ENCODE peak calls at places on chromosomes 6 and 20, in five cellular contexts. B, O, I, E and L are unnamed samples.

GRCh38 chr6:90297866-90298381 is 1.3 kb upstream of the BACH2 start:
- DNase-seq in B (no peak), O (no peak), I (no peak), E (no peak), L (no peak)

GRCh38 chr6:167013067-167013466 is 13.9 kb downstream of the CEP43 start:
- DNase-seq in B (no peak), O (no peak), I (no peak), E (no peak), L (no peak)

GRCh38 chr6:3902786-3903648 is 53.8 kb downstream of the FAM50B start:
- DNase-seq in B (no peak), O (no peak), I (no peak), E (no peak), L (no peak)

GRCh38 chr6:109024784-109025183 is 69.9 kb downstream of the SESN1 start:
- DNase-seq in B (no peak), O (no peak), I (no peak), E (no peak), L (no peak)

GRCh38 chr6:111211411-111212030 is 124.2 kb downstream of the SLC16A10 start:
- DNase-seq in B (no peak), O (no peak), I (peak; percentile 38), E (no peak), L (no peak)

GRCh38 chr6:11779308-11780096 is 899 bp upstream of the ADTRP start:
- DNase-seq in B (no peak), O (no peak), I (no peak), E (no peak), L (no peak)

GRCh38 chr6:45901777-45902650 is 113.6 kb downstream of the CLIC5 start:
- DNase-seq in B (no peak), O (no peak), I (no peak), E (no peak), L (no peak)

GRCh38 chr6:79670789-79671188 is 39.7 kb downstream of the SH3BGRL2 start:
- DNase-seq in B (no peak), O (no peak), I (no peak), E (no peak), L (no peak)

GRCh38 chr6:24564081-24564480 is 69.3 kb downstream of the ALDH5A1 start:
- DNase-seq in B (no peak), O (no peak), I (no peak), E (no peak), L (no peak)

GRCh38 chr6:28693751-28694443 is 168.2 kb downstream of the GPX5 start:
- DNase-seq in B (no peak), O (no peak), I (no peak), E (no peak), L (no peak)

GRCh38 chr6:101605874-101606273 is 212.4 kb downstream of the GRIK2 start:
- DNase-seq in B (no peak), O (peak; percentile 3), I (no peak), E (no peak), L (peak; percentile 58)

GRCh38 chr6:28673800-28674671 is 148.4 kb downstream of the GPX5 start:
- DNase-seq in B (peak; percentile 75), O (peak; percentile 48), I (no peak), E (peak; percentile 47), L (peak; percentile 66)

GRCh38 chr6:168111911-168112310 is 32.9 kb upstream of the FRMD1 start:
- DNase-seq in B (no peak), O (no peak), I (no peak), E (no peak), L (no peak)

GRCh38 chr6:6683964-6684363 is 95.4 kb downstream of the LY86 start:
- DNase-seq in B (peak; percentile 77), O (no peak), I (no peak), E (no peak), L (no peak)

GRCh38 chr6:165574770-165575549 is 88.1 kb downstream of the PDE10A start:
- DNase-seq in B (no peak), O (no peak), I (no peak), E (no peak), L (peak; percentile 57)

GRCh38 chr6:149938571-149939462 is 3.0 kb upstream of the ULBP2 start:
- DNase-seq in B (no peak), O (peak; percentile 34), I (no peak), E (no peak), L (no peak)

GRCh38 chr6:168536665-168537249 is 95.8 kb downstream of the SMOC2 start:
- DNase-seq in B (no peak), O (no peak), I (no peak), E (no peak), L (no peak)

GRCh38 chr6:156028310-156029131 is 572.9 kb upstream of the NOX3 start:
- DNase-seq in B (no peak), O (no peak), I (no peak), E (no peak), L (no peak)

GRCh38 chr20:33793011-33793931 is 17.9 kb upstream of the CHMP4B start:
- DNase-seq in B (peak; percentile 40), O (no peak), I (no peak), E (no peak), L (no peak)

GRCh38 chr20:9600562-9600961 is 86.2 kb downstream of the LAMP5 start:
- DNase-seq in B (no peak), O (no peak), I (no peak), E (no peak), L (no peak)

GRCh38 chr20:36319356-36320260 is 13.5 kb downstream of the DLGAP4 start:
- DNase-seq in B (no peak), O (no peak), I (no peak), E (no peak), L (no peak)

GRCh38 chr6:2949121-2949520 is 22.2 kb downstream of the SERPINB6 start:
- DNase-seq in B (no peak), O (no peak), I (no peak), E (no peak), L (no peak)

GRCh38 chr20:23126281-23127061 is 40.3 kb upstream of the CD93 start:
- DNase-seq in B (no peak), O (no peak), I (no peak), E (no peak), L (no peak)

GRCh38 chr6:156599977-156600647 is 177.1 kb upstream of the ARID1B start:
- DNase-seq in B (no peak), O (no peak), I (no peak), E (no peak), L (no peak)

GRCh38 chr6:135667694-135668455 is 170.3 kb upstream of the AHI1 start:
- DNase-seq in B (no peak), O (no peak), I (no peak), E (no peak), L (no peak)

GRCh38 chr6:140050232-140050995 is 676.0 kb upstream of the CITED2 start:
- DNase-seq in B (peak; percentile 23), O (no peak), I (no peak), E (no peak), L (no peak)

GRCh38 chr20:17617212-17617867 is 47.5 kb downstream of the DSTN start:
- DNase-seq in B (peak; percentile 42), O (no peak), I (peak; percentile 65), E (no peak), L (peak; percentile 18)

GRCh38 chr20:17615645-17616479 is 46.0 kb downstream of the DSTN start:
- DNase-seq in B (no peak), O (no peak), I (no peak), E (no peak), L (no peak)

GRCh38 chr20:17617868-17618672 is 48.2 kb downstream of the DSTN start:
- DNase-seq in B (no peak), O (no peak), I (no peak), E (no peak), L (no peak)

GRCh38 chr20:17614812-17615644 is 45.2 kb downstream of the DSTN start:
- DNase-seq in B (no peak), O (no peak), I (no peak), E (no peak), L (no peak)

DNA sequence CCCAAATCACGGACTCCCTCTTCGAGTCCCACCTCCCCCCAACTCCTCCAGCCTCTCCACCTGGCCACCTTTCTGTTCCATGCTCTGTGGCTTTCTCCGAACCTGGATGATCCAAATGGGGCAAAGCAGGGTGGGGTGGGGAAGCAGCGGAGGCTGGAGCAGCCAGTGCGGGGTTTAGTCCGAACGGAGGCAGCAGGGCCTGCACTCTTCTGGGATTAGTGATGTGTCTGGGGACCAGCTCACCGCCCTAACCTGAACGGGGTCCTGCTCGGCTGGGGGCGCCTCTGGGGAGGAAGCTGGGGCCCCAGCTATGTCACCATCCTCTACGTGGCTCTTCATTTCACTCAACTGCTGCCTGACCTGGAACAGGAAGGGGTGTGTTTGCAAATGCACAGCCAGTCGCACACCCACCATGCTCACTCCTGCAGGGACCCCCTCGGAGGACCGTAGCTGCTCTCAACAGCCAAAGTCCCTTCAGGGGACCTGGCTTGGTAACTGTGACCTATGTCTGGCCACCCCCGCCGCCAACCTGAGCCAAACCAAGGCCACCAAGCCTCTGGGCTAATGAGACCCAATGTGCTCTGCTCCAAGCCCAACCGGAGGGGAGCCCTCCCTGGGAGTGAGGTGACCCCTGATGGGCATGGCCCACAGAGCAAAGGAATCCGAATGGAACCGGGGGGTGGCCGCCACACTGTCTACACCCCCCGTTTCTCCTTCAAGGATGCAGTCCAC is 46.8 kb downstream of the DSTN start:
- DNase-seq in B (no peak), O (no peak), I (no peak), E (no peak), L (no peak)
- TF ChIP-seq JUND in B (no peak), O (no peak), I (no peak), E (no peak), L (no peak)

DNA sequence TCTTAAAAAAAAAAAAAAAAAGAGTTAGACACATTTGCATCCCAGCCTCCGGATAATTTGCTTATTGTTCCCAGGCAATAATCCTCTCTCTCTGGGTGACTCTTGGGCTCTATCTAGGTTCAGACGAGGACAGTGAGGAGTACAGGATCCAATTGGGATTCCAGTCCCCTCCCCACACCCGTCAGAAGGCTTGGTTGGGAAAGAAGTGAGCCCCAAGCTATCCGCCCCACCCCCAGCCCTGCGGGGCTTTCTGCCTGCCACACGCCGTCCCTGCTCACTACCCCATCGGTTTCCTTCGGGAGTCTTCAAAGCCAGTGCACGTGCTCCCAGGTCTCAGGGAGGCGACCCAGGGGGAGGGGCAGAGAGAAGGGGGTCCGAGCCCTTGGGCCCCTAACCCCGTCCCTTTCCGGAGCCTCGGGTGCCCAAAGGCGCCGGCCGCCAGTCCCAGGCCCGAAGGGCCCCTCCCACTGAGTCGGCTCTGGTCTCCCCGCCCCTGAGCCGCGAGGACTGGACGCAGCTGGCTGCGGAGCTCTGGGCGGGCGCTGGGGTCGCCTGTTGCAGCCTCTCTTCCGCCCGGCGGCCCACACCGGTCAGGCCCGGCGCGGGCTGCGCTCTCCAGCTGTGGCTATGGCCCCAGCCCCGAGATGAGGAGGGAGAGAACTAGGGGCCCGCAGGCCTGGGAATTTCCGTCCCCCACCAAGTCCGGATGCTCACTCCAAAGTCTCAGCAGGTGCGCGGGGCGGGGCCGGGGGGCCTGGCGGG is 2.5 kb downstream of the MYMX start:
- DNase-seq in B (peak; percentile 80), O (no peak), I (peak; percentile 90), E (no peak), L (no peak)
- TF ChIP-seq EZH2 in B (no peak), O (no peak), I (no peak), E (no peak), L (no peak)

GRCh38 chr6:132118144-132118543 is 167.0 kb upstream of the CCN2 start:
- DNase-seq in B (no peak), O (no peak), I (no peak), E (no peak), L (no peak)
- TF ChIP-seq ATF3 in B (no peak), O (no peak), I (no peak), E (no peak), L (no peak)

DNA sequence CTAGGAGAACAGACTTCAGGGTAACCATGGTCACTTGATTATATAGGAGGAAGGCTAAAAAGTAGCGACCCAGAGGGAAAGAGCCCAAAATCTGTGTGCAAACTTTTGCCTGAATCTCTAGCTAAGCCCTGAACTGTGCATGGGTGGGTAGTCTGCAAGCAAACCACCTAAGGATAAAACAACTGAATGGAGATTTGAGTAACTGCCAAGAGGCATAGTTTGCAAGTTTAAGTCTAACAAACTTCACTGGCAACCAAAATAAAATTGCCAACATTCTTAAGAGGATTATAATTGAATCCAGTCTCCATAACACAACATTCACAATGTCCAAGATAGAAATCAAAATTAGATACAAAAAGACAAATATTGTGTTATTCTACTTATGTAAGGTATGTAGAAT is 192.0 kb upstream of the PLN start:
- DNase-seq in B (no peak), O (no peak), I (no peak), E (no peak), L (no peak)
- TF ChIP-seq JUND in B (no peak), O (no peak), I (no peak), E (no peak), L (no peak)